ENCODE peak calls at places on chromosomes 4 and X, in seven cellular contexts. U is GM13977, B is HFFc6, S is uterus, H is heart left ventricle, L is PC-3, F is stomach. P is an unnamed sample.

GRCh38 chrX:128816919-128817318 is 706.4 kb downstream of the SMARCA1 start:
- DNase-seq in U (no peak), S (no peak), F (no peak), L (peak; percentile 7), B (no peak), H (no peak), P (no peak)

GRCh38 chrX:129239371-129239770 is 283.9 kb downstream of the SMARCA1 start:
- DNase-seq in B (peak; percentile 0), S (no peak), L (no peak), U (no peak), F (no peak), H (no peak), P (no peak)

GRCh38 chrX:16914058-16914457 is 32.4 kb upstream of the REPS2 start:
- DNase-seq in L (no peak), S (no peak), H (no peak), B (no peak), U (no peak), F (no peak), P (peak; percentile 23)

GRCh38 chr4:7516773-7517144 is 82.0 kb upstream of the PSAPL1 start:
- DNase-seq in L (no peak), H (no peak), F (no peak), B (no peak), S (no peak), U (no peak), P (no peak)

GRCh38 chr4:8725845-8726244 is 133.3 kb downstream of the CPZ start:
- DNase-seq in U (no peak), F (peak; percentile 17), H (no peak), L (no peak), S (peak; percentile 1), B (no peak), P (no peak)

GRCh38 chrX:154411981-154412340 is 622 bp downstream of the TAFAZZIN start:
- DNase-seq in B (no peak), F (peak; percentile 67), L (peak; percentile 58), U (peak; percentile 79), S (peak; percentile 73), H (peak; percentile 57), P (peak; percentile 76)

GRCh38 chr4:186587416-186588018 is 32.1 kb upstream of the MTNR1A start:
- DNase-seq in F (peak; percentile 78), U (peak; percentile 52), L (peak; percentile 54), H (peak; percentile 63), B (peak; percentile 41), S (peak; percentile 65), P (peak; percentile 74)

GRCh38 chr4:85761803-85762202 is 286.9 kb downstream of the ARHGAP24 start:
- DNase-seq in L (peak; percentile 24), H (peak; percentile 46), S (no peak), F (peak; percentile 46), U (no peak), B (peak; percentile 61), P (peak; percentile 73)

GRCh38 chr4:141721174-141721573 is 84.8 kb downstream of the IL15 start:
- DNase-seq in B (no peak), H (no peak), F (no peak), S (no peak), U (no peak), L (no peak), P (no peak)

GRCh38 chr4:155889036-155889793 is 14.3 kb upstream of the TDO2 start:
- DNase-seq in U (no peak), S (peak; percentile 16), B (peak; percentile 75), H (no peak), L (peak; percentile 22), F (no peak), P (peak; percentile 24)

GRCh38 chr4:186693159-186693815 is 30.4 kb downstream of the FAT1 start:
- DNase-seq in H (peak; percentile 67), F (peak; percentile 76), L (peak; percentile 90), B (peak; percentile 47), S (no peak), U (no peak), P (peak; percentile 88)

GRCh38 chr4:99395595-99396364 is 39.4 kb downstream of the ADH7 start:
- DNase-seq in L (peak; percentile 58), B (peak; percentile 61), U (no peak), H (no peak), F (no peak), S (no peak), P (no peak)

GRCh38 chrX:54495814-54496516 is at the start of gene FGD1:
- DNase-seq in U (peak; percentile 71), F (peak; percentile 73), H (peak; percentile 80), S (peak; percentile 72), B (peak; percentile 10), L (peak; percentile 64), P (peak; percentile 58)

GRCh38 chr4:38314663-38315062 is 349.3 kb upstream of the KLF3 start:
- DNase-seq in S (no peak), L (peak; percentile 47), U (no peak), F (peak; percentile 63), H (no peak), B (no peak), P (no peak)

GRCh38 chr4:182863501-182863900 is 53.7 kb downstream of the DCTD start:
- DNase-seq in S (no peak), L (no peak), B (no peak), U (no peak), F (no peak), H (no peak), P (no peak)

GRCh38 chr4:182859730-182860129 is 57.5 kb downstream of the DCTD start:
- DNase-seq in L (no peak), B (no peak), U (no peak), S (no peak), F (no peak), H (no peak), P (no peak)

GRCh38 chr4:182862921-182863320 is 54.3 kb downstream of the DCTD start:
- DNase-seq in S (no peak), F (peak; percentile 95), U (no peak), B (no peak), L (no peak), H (no peak), P (no peak)

GRCh38 chr4:182861346-182861745 is 55.8 kb downstream of the DCTD start:
- DNase-seq in U (no peak), H (no peak), L (no peak), B (no peak), S (no peak), F (no peak), P (no peak)

DNA sequence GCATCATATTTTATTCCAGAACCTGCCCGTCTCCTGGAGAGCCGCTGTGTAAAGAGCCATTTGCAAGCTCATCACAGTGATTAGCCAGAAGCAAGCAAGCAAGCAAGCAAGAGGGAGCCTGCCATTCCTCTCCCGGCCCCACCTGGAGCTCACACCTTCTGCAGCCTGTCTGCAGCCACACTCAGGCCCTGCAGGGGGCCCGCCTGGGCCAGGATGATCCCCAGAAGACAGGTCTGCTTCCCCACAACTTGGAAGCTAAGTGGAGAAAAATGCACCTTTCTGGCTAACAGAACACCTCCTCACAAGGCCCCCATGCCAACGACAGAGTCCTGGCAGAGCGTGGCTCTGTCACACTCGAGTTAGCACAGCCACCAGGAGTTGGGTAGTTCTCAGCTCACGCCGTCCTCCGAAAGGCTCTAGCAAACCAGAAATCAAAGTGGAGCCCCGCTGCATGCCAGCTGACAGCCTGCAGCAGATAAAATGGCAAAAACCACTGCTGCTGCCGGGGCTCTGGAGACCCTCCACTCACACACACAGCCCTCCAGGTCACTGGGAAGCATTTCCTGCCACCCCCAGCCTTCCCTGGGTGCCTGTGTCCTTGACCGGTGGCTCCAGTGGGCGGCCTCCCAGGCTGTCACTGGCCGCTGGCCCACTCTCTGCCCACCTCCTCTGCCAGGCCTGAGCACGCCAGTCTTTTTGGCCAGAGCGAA is 54.9 kb downstream of the DCTD start:
- DNase-seq in S (no peak), L (no peak), B (no peak), U (no peak), H (no peak), F (peak; percentile 76), P (no peak)
- TF ChIP-seq CTCF in S (no peak), L (no peak), B (peak; percentile 20), U (no peak), H (no peak), F (peak; percentile 9), P (no peak)

DNA sequence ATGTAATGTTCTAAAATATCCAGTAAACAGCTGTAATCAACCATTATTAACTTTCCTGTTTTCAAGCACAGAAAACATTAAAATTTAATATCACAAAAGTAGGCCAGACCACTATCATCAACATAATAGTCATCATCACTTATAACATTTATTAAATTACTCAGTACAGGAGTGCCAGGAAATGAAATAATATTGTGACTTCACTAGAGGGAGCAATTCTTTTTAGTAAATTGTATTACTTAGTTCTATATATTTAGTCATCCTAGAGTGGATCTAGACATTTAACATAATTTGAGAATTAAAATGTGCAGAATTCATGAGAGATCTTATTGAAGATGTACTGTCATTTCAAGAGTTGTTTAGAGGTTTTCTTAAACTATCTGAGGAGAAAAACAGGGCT is 33.6 kb downstream of the PITX2 start:
- DNase-seq in B (peak; percentile 18), F (no peak), U (no peak), L (peak; percentile 25), H (no peak), S (no peak), P (no peak)
- TF ChIP-seq CTCF in B (peak; percentile 71), F (no peak), U (no peak), L (peak; percentile 59), H (no peak), S (no peak), P (no peak)

GRCh38 chr4:24794111-24794860 is 1.1 kb upstream of the SOD3 start:
- DNase-seq in S (peak; percentile 47), U (no peak), H (no peak), F (no peak), L (peak; percentile 26), B (peak; percentile 75), P (peak; percentile 56)

GRCh38 chr4:24792552-24792951 is 2.8 kb upstream of the SOD3 start:
- DNase-seq in B (no peak), F (no peak), H (no peak), L (no peak), S (no peak), U (no peak), P (no peak)

GRCh38 chr4:24794916-24795665 is at the start of gene SOD3:
- DNase-seq in U (no peak), S (peak; percentile 89), F (peak; percentile 79), B (peak; percentile 88), L (peak; percentile 86), H (peak; percentile 86), P (peak; percentile 96)

GRCh38 chr4:24791043-24791442 is 4.3 kb upstream of the SOD3 start:
- DNase-seq in S (no peak), F (no peak), L (no peak), B (no peak), U (no peak), H (no peak), P (no peak)

GRCh38 chr4:24793219-24794005 is 2.0 kb upstream of the SOD3 start:
- DNase-seq in L (peak; percentile 66), U (no peak), F (no peak), B (peak; percentile 10), S (no peak), H (no peak), P (no peak)
- TF ChIP-seq CTCF in L (peak; percentile 64), U (no peak), F (no peak), B (peak; percentile 70), S (no peak), H (no peak), P (peak; percentile 32)

DNA sequence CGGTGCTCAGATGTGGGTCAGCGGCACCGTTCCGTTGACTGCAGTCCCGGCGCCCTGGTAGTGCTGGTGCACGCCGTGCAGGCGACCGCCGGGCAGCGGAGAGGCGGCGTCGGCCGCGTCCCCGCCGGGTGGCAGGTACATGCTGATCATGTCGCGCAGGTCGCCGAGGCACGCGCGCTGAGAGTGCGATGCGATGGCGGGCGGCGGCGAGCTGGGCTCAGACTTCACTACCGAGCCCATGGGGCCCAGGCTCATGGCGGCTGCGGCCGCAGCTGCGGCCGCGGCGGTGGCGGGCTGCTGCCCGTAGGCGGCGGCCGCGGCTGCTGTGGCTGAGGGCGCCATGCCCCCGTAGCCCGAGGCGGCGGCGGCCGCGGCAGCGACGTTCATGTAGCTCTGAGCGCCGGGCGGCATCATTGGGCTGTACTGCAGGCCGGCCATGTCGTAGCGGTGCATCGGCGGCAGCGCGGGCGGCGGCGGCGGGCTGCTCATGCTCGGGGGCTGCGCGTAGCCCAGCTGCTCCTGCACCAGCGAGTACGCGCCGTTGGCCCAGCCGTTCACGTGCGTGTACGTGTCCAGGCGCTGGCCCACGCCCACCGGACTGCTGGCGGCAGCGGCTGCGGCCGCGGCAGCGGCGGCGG is 1.0 kb downstream of the SOX3 start:
- DNase-seq in U (no peak), B (no peak), F (no peak), S (no peak), H (peak; percentile 15), L (no peak), P (no peak)
- TF ChIP-seq CTCF in U (no peak), B (no peak), F (no peak), S (no peak), H (no peak), L (no peak), P (no peak)